ENCODE peak calls at places on chromosome X, in five cellular contexts. One of them, this sample, is unnamed.

GRCh38 chrX:22135994-22136684 is 104.0 kb downstream of the PHEX start:
- DNase-seq in NCI-H1092: peak
- DNase-seq in HCT116: peak
- DNase-seq in stimulated activated naive CD4-positive, alpha-beta T cell: no peak
- DNase-seq in GM12865: peak
- DNase-seq in this sample: peak

GRCh38 chrX:41010188-41010846 is 74.9 kb upstream of the USP9X start:
- DNase-seq in HCT116: no peak
- DNase-seq in NCI-H1092: peak
- DNase-seq in GM12865: peak
- DNase-seq in stimulated activated naive CD4-positive, alpha-beta T cell: peak
- DNase-seq in this sample: peak

GRCh38 chrX:84221181-84221580 is 33.2 kb upstream of the RPS6KA6 start:
- DNase-seq in NCI-H1092: no peak
- DNase-seq in stimulated activated naive CD4-positive, alpha-beta T cell: no peak
- DNase-seq in HCT116: no peak
- DNase-seq in GM12865: no peak
- DNase-seq in this sample: no peak

GRCh38 chrX:70762285-70762684 is 146.2 kb downstream of the TEX11 start:
- DNase-seq in GM12865: no peak
- DNase-seq in stimulated activated naive CD4-positive, alpha-beta T cell: no peak
- DNase-seq in HCT116: peak
- DNase-seq in NCI-H1092: no peak
- DNase-seq in this sample: peak

GRCh38 chrX:152575331-152575730 is 62.4 kb upstream of the GABRQ start:
- DNase-seq in HCT116: no peak
- DNase-seq in GM12865: no peak
- DNase-seq in NCI-H1092: no peak
- DNase-seq in stimulated activated naive CD4-positive, alpha-beta T cell: no peak
- DNase-seq in this sample: no peak

GRCh38 chrX:70433848-70434351 is 10.7 kb upstream of the DLG3 start:
- DNase-seq in GM12865: peak
- DNase-seq in stimulated activated naive CD4-positive, alpha-beta T cell: peak
- DNase-seq in NCI-H1092: no peak
- DNase-seq in HCT116: peak
- DNase-seq in this sample: peak

GRCh38 chrX:119118780-119119395 is 8.7 kb downstream of the KIAA1210 start:
- DNase-seq in HCT116: peak
- DNase-seq in NCI-H1092: no peak
- DNase-seq in GM12865: peak
- DNase-seq in stimulated activated naive CD4-positive, alpha-beta T cell: peak
- DNase-seq in this sample: peak

GRCh38 chrX:92247076-92247475 is 467.9 kb downstream of the PCDH11X start:
- DNase-seq in GM12865: no peak
- DNase-seq in NCI-H1092: no peak
- DNase-seq in HCT116: no peak
- DNase-seq in stimulated activated naive CD4-positive, alpha-beta T cell: no peak
- DNase-seq in this sample: no peak

GRCh38 chrX:121854614-121854911 is 807.2 kb downstream of the GLUD2 start:
- DNase-seq in GM12865: no peak
- DNase-seq in HCT116: no peak
- DNase-seq in NCI-H1092: no peak
- DNase-seq in stimulated activated naive CD4-positive, alpha-beta T cell: no peak
- DNase-seq in this sample: no peak

GRCh38 chrX:153406903-153407302 is 4.4 kb upstream of the ZFP92 start:
- DNase-seq in NCI-H1092: no peak
- DNase-seq in GM12865: no peak
- DNase-seq in stimulated activated naive CD4-positive, alpha-beta T cell: no peak
- DNase-seq in HCT116: no peak
- DNase-seq in this sample: no peak

GRCh38 chrX:49042581-49043219 is 457 bp downstream of the TFE3 start:
- DNase-seq in HCT116: no peak
- DNase-seq in GM12865: peak
- DNase-seq in stimulated activated naive CD4-positive, alpha-beta T cell: no peak
- DNase-seq in NCI-H1092: no peak
- DNase-seq in this sample: no peak

GRCh38 chrX:40434947-40435346 is 145.8 kb upstream of the ATP6AP2 start:
- DNase-seq in NCI-H1092: peak
- DNase-seq in stimulated activated naive CD4-positive, alpha-beta T cell: no peak
- DNase-seq in GM12865: no peak
- DNase-seq in HCT116: no peak
- DNase-seq in this sample: no peak

GRCh38 chrX:10030570-10030969 is 63.4 kb downstream of the CLDN34 start:
- DNase-seq in GM12865: no peak
- DNase-seq in HCT116: no peak
- DNase-seq in NCI-H1092: no peak
- DNase-seq in stimulated activated naive CD4-positive, alpha-beta T cell: no peak
- DNase-seq in this sample: no peak

GRCh38 chrX:106284431-106285025 is 116.4 kb downstream of the PWWP3B start:
- DNase-seq in GM12865: no peak
- DNase-seq in HCT116: no peak
- DNase-seq in stimulated activated naive CD4-positive, alpha-beta T cell: no peak
- DNase-seq in NCI-H1092: no peak
- DNase-seq in this sample: no peak

GRCh38 chrX:154986826-154987575 is 35.5 kb downstream of the F8 start:
- DNase-seq in HCT116: no peak
- DNase-seq in NCI-H1092: no peak
- DNase-seq in GM12865: peak
- DNase-seq in stimulated activated naive CD4-positive, alpha-beta T cell: no peak
- DNase-seq in this sample: peak

GRCh38 chrX:102651968-102652744 is 873 bp downstream of the GPRASP1 start:
- DNase-seq in stimulated activated naive CD4-positive, alpha-beta T cell: peak
- DNase-seq in HCT116: no peak
- DNase-seq in GM12865: no peak
- DNase-seq in NCI-H1092: peak
- DNase-seq in this sample: no peak

GRCh38 chrX:103883533-103883932 is 51.5 kb upstream of the RAB9B start:
- DNase-seq in GM12865: no peak
- DNase-seq in NCI-H1092: no peak
- DNase-seq in stimulated activated naive CD4-positive, alpha-beta T cell: no peak
- DNase-seq in HCT116: no peak
- DNase-seq in this sample: no peak

GRCh38 chrX:16885628-16886027 is 15.5 kb upstream of the RBBP7 start:
- DNase-seq in stimulated activated naive CD4-positive, alpha-beta T cell: no peak
- DNase-seq in HCT116: no peak
- DNase-seq in NCI-H1092: no peak
- DNase-seq in GM12865: peak
- DNase-seq in this sample: no peak

GRCh38 chrX:19659929-19660328 is 144.6 kb upstream of the MAP3K15 start:
- DNase-seq in HCT116: no peak
- DNase-seq in GM12865: no peak
- DNase-seq in NCI-H1092: no peak
- DNase-seq in stimulated activated naive CD4-positive, alpha-beta T cell: no peak
- DNase-seq in this sample: no peak

GRCh38 chrX:19332983-19333382 is 10.7 kb upstream of the PDHA1 start:
- DNase-seq in NCI-H1092: peak
- DNase-seq in HCT116: no peak
- DNase-seq in GM12865: no peak
- DNase-seq in stimulated activated naive CD4-positive, alpha-beta T cell: no peak
- DNase-seq in this sample: no peak

GRCh38 chrX:19836337-19836736 is 51.1 kb downstream of the SH3KBP1 start:
- DNase-seq in stimulated activated naive CD4-positive, alpha-beta T cell: no peak
- DNase-seq in HCT116: no peak
- DNase-seq in GM12865: peak
- DNase-seq in NCI-H1092: no peak
- DNase-seq in this sample: no peak

GRCh38 chrX:42714981-42715688 is 62.8 kb downstream of the PPP1R2C start:
- DNase-seq in HCT116: no peak
- DNase-seq in NCI-H1092: no peak
- DNase-seq in GM12865: no peak
- DNase-seq in stimulated activated naive CD4-positive, alpha-beta T cell: peak
- DNase-seq in this sample: peak

GRCh38 chrX:42276982-42277690 is 353.8 kb upstream of the CASK start:
- DNase-seq in GM12865: no peak
- DNase-seq in NCI-H1092: no peak
- DNase-seq in stimulated activated naive CD4-positive, alpha-beta T cell: no peak
- DNase-seq in HCT116: no peak
- DNase-seq in this sample: no peak

GRCh38 chrX:138191998-138192397 is 519.5 kb downstream of the FGF13 start:
- DNase-seq in GM12865: peak
- DNase-seq in NCI-H1092: peak
- DNase-seq in stimulated activated naive CD4-positive, alpha-beta T cell: no peak
- DNase-seq in HCT116: no peak
- DNase-seq in this sample: peak

GRCh38 chrX:63330681-63331080 is 20.5 kb downstream of the SPIN4 start:
- DNase-seq in NCI-H1092: no peak
- DNase-seq in HCT116: no peak
- DNase-seq in stimulated activated naive CD4-positive, alpha-beta T cell: no peak
- DNase-seq in GM12865: no peak
- DNase-seq in this sample: no peak

GRCh38 chrX:131081772-131082755 is 23.9 kb downstream of the ARHGAP36 start:
- DNase-seq in stimulated activated naive CD4-positive, alpha-beta T cell: no peak
- DNase-seq in NCI-H1092: no peak
- DNase-seq in GM12865: no peak
- DNase-seq in HCT116: no peak
- DNase-seq in this sample: no peak

GRCh38 chrX:78710146-78710545 is 37.4 kb upstream of the LPAR4 start:
- DNase-seq in HCT116: no peak
- DNase-seq in NCI-H1092: no peak
- DNase-seq in stimulated activated naive CD4-positive, alpha-beta T cell: no peak
- DNase-seq in GM12865: no peak
- DNase-seq in this sample: no peak

GRCh38 chrX:127552571-127552970 is 499.6 kb downstream of the ACTRT1 start:
- DNase-seq in stimulated activated naive CD4-positive, alpha-beta T cell: no peak
- DNase-seq in NCI-H1092: no peak
- DNase-seq in GM12865: no peak
- DNase-seq in HCT116: no peak
- DNase-seq in this sample: no peak

GRCh38 chrX:17081535-17081934 is 135.1 kb downstream of the REPS2 start:
- DNase-seq in stimulated activated naive CD4-positive, alpha-beta T cell: no peak
- DNase-seq in HCT116: no peak
- DNase-seq in NCI-H1092: no peak
- DNase-seq in GM12865: no peak
- DNase-seq in this sample: no peak

GRCh38 chrX:130861462-130861861 is 41.5 kb downstream of the ENOX2 start:
- DNase-seq in HCT116: no peak
- DNase-seq in stimulated activated naive CD4-positive, alpha-beta T cell: no peak
- DNase-seq in GM12865: no peak
- DNase-seq in NCI-H1092: no peak
- DNase-seq in this sample: no peak

GRCh38 chrX:6985537-6985936 is 162.0 kb upstream of the STS start:
- DNase-seq in GM12865: no peak
- DNase-seq in NCI-H1092: no peak
- DNase-seq in stimulated activated naive CD4-positive, alpha-beta T cell: no peak
- DNase-seq in HCT116: no peak
- DNase-seq in this sample: no peak

GRCh38 chrX:15525664-15526416 is 25.2 kb downstream of the BMX start:
- DNase-seq in stimulated activated naive CD4-positive, alpha-beta T cell: no peak
- DNase-seq in GM12865: no peak
- DNase-seq in NCI-H1092: peak
- DNase-seq in HCT116: no peak
- DNase-seq in this sample: no peak